ENCODE peak calls at places on chromosomes 1 and 21, in seven cellular contexts. Q is sigmoid colon, Z is K562, M is HepG2, V is GM23338, X is transverse colon, F is suprapubic skin. I is an unnamed sample.

GRCh38 chr1:93177991-93178390 is 2.2 kb downstream of the TMED5 start:
- DNase-seq in Q (no peak), X (no peak), Z (peak; percentile 15), F (no peak), M (no peak), V (no peak), I (no peak)

GRCh38 chr21:21002137-21002536 is 3.9 kb downstream of the NCAM2 start:
- DNase-seq in M (no peak), Z (no peak), X (no peak), Q (no peak), V (no peak), F (no peak), I (no peak)

GRCh38 chr1:112935474-112936289 is 20.3 kb downstream of the SLC16A1 start:
- DNase-seq in V (no peak), F (no peak), Q (no peak), M (no peak), Z (no peak), X (no peak), I (no peak)

GRCh38 chr1:204190212-204191211 is 5.8 kb downstream of the KISS1 start:
- DNase-seq in F (no peak), Z (peak; percentile 28), V (peak; percentile 73), X (peak; percentile 71), Q (no peak), M (peak; percentile 60), I (no peak)

GRCh38 chr1:59063501-59063900 is 233.4 kb upstream of the FGGY start:
- DNase-seq in X (no peak), M (no peak), Q (no peak), Z (no peak), V (peak; percentile 56), F (no peak), I (no peak)

GRCh38 chr1:23370744-23371710 is 1.4 kb upstream of the ZNF436 start:
- DNase-seq in X (peak; percentile 26), Z (peak; percentile 75), V (peak; percentile 87), Q (no peak), M (no peak), F (no peak), I (no peak)

GRCh38 chr21:18877932-18878331 is 474.3 kb upstream of the TMPRSS15 start:
- DNase-seq in F (no peak), Q (no peak), X (no peak), Z (no peak), V (no peak), M (no peak), I (no peak)

GRCh38 chr1:109091196-109092193 is 931 bp downstream of the TMEM167B start:
- DNase-seq in M (peak; percentile 36), Q (no peak), V (peak; percentile 54), F (no peak), Z (peak; percentile 16), X (peak; percentile 37), I (no peak)

GRCh38 chr1:59814180-59814900 is 409 bp upstream of the HOOK1 start:
- DNase-seq in X (peak; percentile 94), Z (no peak), Q (no peak), M (peak; percentile 97), V (peak; percentile 94), F (peak; percentile 90), I (peak; percentile 95)

GRCh38 chr1:77888429-77889239 is at the start of gene NEXN:
- DNase-seq in F (peak; percentile 84), Z (peak; percentile 43), Q (peak; percentile 93), M (peak; percentile 44), V (peak; percentile 88), X (peak; percentile 58), I (peak; percentile 63)

GRCh38 chr1:81799939-81800740 is 594 bp upstream of the ADGRL2 start:
- DNase-seq in V (peak; percentile 89), Z (no peak), F (no peak), Q (peak; percentile 85), M (peak; percentile 48), X (peak; percentile 23), I (peak; percentile 45)

GRCh38 chr21:33789697-33790096 is 125.9 kb downstream of the ATP5PO start:
- DNase-seq in V (no peak), Z (no peak), M (no peak), Q (no peak), F (no peak), X (no peak), I (no peak)

GRCh38 chr1:29396438-29397255 is 160.3 kb downstream of the PTPRU start:
- DNase-seq in M (no peak), Z (no peak), F (no peak), V (peak; percentile 40), X (no peak), Q (no peak), I (no peak)

GRCh38 chr1:172775598-172776570 is 117.0 kb downstream of the FASLG start:
- DNase-seq in Z (no peak), F (no peak), V (no peak), X (no peak), M (no peak), Q (no peak), I (no peak)

GRCh38 chr1:226545806-226546596 is 2.6 kb upstream of the STUM start:
- DNase-seq in V (no peak), M (no peak), F (no peak), Z (no peak), Q (peak; percentile 85), X (peak; percentile 34), I (no peak)

GRCh38 chr1:21451981-21452411 is 12.1 kb downstream of the NBPF3 start:
- DNase-seq in Q (no peak), Z (no peak), M (no peak), X (no peak), F (no peak), V (no peak), I (no peak)

GRCh38 chr1:210362526-210362925 is 33.8 kb downstream of the HHAT start:
- DNase-seq in Z (no peak), Q (no peak), M (no peak), F (no peak), X (no peak), V (no peak), I (no peak)

GRCh38 chr1:31768939-31769704 is 5.0 kb upstream of the ADGRB2 start:
- DNase-seq in Q (no peak), Z (no peak), M (no peak), X (no peak), F (no peak), V (no peak), I (no peak)

GRCh38 chr1:42680921-42681683 is 1.1 kb upstream of the YBX1 start:
- DNase-seq in X (no peak), Z (no peak), V (peak; percentile 51), M (no peak), Q (no peak), F (no peak), I (no peak)

GRCh38 chr21:37223804-37224345 is 43.3 kb downstream of the VPS26C start:
- DNase-seq in F (no peak), M (no peak), Z (no peak), V (no peak), X (no peak), Q (no peak), I (no peak)

GRCh38 chr1:114803001-114803400 is 22.5 kb upstream of the SIKE1 start:
- DNase-seq in Q (no peak), F (no peak), Z (no peak), M (no peak), X (no peak), V (no peak), I (no peak)

DNA sequence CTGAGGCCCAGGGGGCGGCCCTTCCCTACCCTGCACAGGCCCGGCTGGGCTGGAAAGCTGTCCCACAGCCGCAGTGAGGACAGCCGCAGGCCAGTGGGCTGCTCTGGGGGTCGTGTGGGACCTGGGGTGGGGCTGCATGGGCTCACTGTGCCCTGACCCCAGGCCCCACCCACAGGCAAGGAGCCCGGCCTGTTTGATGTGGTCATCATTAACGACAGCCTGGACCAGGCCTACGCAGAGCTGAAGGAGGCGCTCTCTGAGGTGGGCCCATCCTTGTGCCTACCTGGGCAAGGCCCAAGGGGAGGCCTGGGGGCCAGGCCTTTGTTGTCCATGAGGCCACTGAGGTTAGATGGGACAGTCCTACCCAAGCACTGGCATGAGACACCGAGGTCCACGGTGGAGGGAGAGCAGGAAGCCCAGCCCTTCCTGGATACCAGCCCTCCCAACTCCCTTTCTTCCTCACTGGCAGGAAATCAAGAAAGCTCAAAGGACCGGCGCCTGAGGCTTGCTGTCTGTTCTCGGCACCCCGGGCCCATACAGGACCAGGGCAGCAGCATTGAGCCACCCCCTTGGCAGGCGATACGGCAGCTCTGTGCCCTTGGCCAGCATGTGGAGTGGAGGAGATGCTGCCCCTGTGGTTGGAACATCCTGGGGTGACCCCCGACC is 1.4 kb upstream of the GJC2 start:
- DNase-seq in V (no peak), Q (no peak), F (no peak), Z (no peak), M (no peak), X (no peak), I (no peak)
- H3K4me1 ChIP-seq in V (no peaks in the 10 kb centered on the region), Q (no peaks in the 10 kb centered on the region), F (peaks cover 81% of the 10 kb centered on the region), Z (peaks cover 49% of the 10 kb centered on the region), M (peaks cover 49% of the 10 kb centered on the region), X (peaks cover 28% of the 10 kb centered on the region), I (peaks cover 66% of the 10 kb centered on the region)

GRCh38 chr21:15063081-15063820 is 1.5 kb downstream of the NRIP1 start:
- DNase-seq in M (peak; percentile 29), F (no peak), Z (no peak), V (no peak), Q (no peak), X (no peak), I (no peak)
- TF ChIP-seq POLR2AphosphoS5 in M (no peak), F (no peak), Z (no peak), V (no peak), Q (no peak), X (no peak), I (no peak)

GRCh38 chr1:110648405-110648804 is 26.3 kb downstream of the KCNA3 start:
- DNase-seq in V (no peak), M (no peak), Q (no peak), F (no peak), Z (no peak), X (no peak), I (no peak)
- H3K27ac ChIP-seq in V (no peak overlapping the region), M (no peak overlapping the region), Q (no peak overlapping the region), F (no peak overlapping the region), Z (no peak overlapping the region), X (no peak overlapping the region), I (peak overlapping the region; percentile 40)

GRCh38 chr1:10065344-10065685 is 32.6 kb downstream of the UBE4B start:
- DNase-seq in X (no peak), M (peak; percentile 48), F (no peak), Q (no peak), V (peak; percentile 44), Z (peak; percentile 32), I (no peak)

GRCh38 chr1:10068605-10069294 is 36.0 kb downstream of the UBE4B start:
- DNase-seq in V (peak; percentile 64), X (no peak), Q (no peak), M (no peak), Z (no peak), F (peak; percentile 41), I (no peak)

GRCh38 chr1:10063878-10064277 is 31.1 kb downstream of the UBE4B start:
- DNase-seq in V (no peak), Z (no peak), M (no peak), X (no peak), F (no peak), Q (no peak), I (no peak)

GRCh38 chr1:10064416-10065343 is 31.9 kb downstream of the UBE4B start:
- DNase-seq in V (no peak), M (no peak), Z (no peak), F (no peak), X (no peak), Q (no peak), I (no peak)

DNA sequence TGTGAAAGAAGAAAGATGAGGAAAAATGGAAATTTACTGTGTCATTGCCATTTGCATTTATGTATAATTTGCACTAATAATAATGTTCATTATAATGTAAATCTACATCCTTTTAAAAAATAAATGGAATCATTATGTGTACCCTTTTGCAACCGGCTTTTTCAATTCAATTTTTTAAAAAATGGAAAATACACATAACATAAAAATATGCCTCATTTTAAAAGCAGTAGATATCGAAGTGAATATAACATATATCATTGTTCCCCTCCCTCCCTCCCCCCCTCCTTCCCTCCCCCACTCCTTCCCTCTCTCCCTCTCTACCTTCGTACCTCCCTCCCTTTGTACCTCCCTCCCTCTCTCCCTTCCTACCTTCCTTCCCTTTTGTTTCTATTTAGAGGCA is 33.0 kb downstream of the UBE4B start:
- DNase-seq in Z (no peak), V (no peak), Q (no peak), F (no peak), M (no peak), X (no peak), I (no peak)
- H3K4me1 ChIP-seq in Z (peaks cover 23% of the 10 kb centered on the region), V (peaks cover 33% of the 10 kb centered on the region), Q (no peaks in the 10 kb centered on the region), F (peaks cover 51% of the 10 kb centered on the region), M (peaks cover 25% of the 10 kb centered on the region), X (peaks cover 12% of the 10 kb centered on the region), I (peaks cover 47% of the 10 kb centered on the region)